ENCODE peak calls at places on chromosome 20, in ten cellular contexts. Y, H, Q, I, A, N, U, B, W and E are unnamed samples.

GRCh38 chr20:37526238-37526838 is 1.3 kb downstream of the BLCAP start:
- DNase-seq in Q (no peak), N (no peak), B (no peak), H (no peak), I (peak; percentile 33), A (no peak), U (peak; percentile 51), Y (no peak), W (peak; percentile 59), E (no peak)

GRCh38 chr20:62487-62886 is 25.0 kb upstream of the DEFB125 start:
- DNase-seq in H (no peak), N (no peak), B (no peak), Q (no peak), Y (no peak), U (no peak), W (no peak), I (no peak), A (no peak), E (no peak)

GRCh38 chr20:43915209-43916072 is 789 bp downstream of the TOX2 start:
- DNase-seq in I (peak; percentile 30), U (peak; percentile 53), W (peak; percentile 66), N (no peak), H (no peak), Q (no peak), A (no peak), Y (no peak), B (peak; percentile 31), E (no peak)

GRCh38 chr20:3964719-3965118 is 50.6 kb downstream of the RNF24 start:
- DNase-seq in I (no peak), A (no peak), N (no peak), B (no peak), Y (no peak), H (no peak), Q (no peak), U (no peak), W (no peak), E (no peak)

GRCh38 chr20:32596681-32597252 is 11.6 kb upstream of the NOL4L start:
- DNase-seq in A (no peak), Q (no peak), I (no peak), Y (no peak), W (no peak), N (no peak), U (no peak), H (no peak), B (no peak), E (no peak)

GRCh38 chr20:1301031-1301529 is 27.9 kb downstream of the SDCBP2 start:
- DNase-seq in I (no peak), N (no peak), H (no peak), B (no peak), Y (no peak), W (no peak), Q (no peak), U (peak; percentile 71), A (no peak), E (peak; percentile 20)

GRCh38 chr20:46588532-46589509 is 38.4 kb upstream of the OCSTAMP start:
- DNase-seq in W (no peak), Y (no peak), U (no peak), H (no peak), B (no peak), A (no peak), I (no peak), N (no peak), Q (peak; percentile 77), E (no peak)

GRCh38 chr20:17226410-17227198 is at the start of gene PCSK2:
- DNase-seq in Y (peak; percentile 24), H (no peak), I (peak; percentile 12), A (no peak), U (peak; percentile 55), Q (no peak), N (peak; percentile 65), B (peak; percentile 26), W (no peak), E (peak; percentile 16)

GRCh38 chr20:40835321-40835720 is 146.3 kb upstream of the MAFB start:
- DNase-seq in I (no peak), B (no peak), W (no peak), U (no peak), Q (no peak), Y (no peak), H (no peak), N (no peak), A (no peak), E (no peak)

GRCh38 chr20:325889-326644 is 715 bp downstream of the SOX12 start:
- DNase-seq in B (peak; percentile 66), H (peak; percentile 72), Y (peak; percentile 65), I (peak; percentile 58), W (peak; percentile 82), U (peak; percentile 69), Q (peak; percentile 49), N (peak; percentile 79), A (peak; percentile 73), E (no peak)

GRCh38 chr20:23152902-23153301 is 66.8 kb upstream of the CD93 start:
- DNase-seq in I (no peak), W (peak; percentile 63), N (no peak), Y (no peak), B (no peak), H (no peak), Q (no peak), U (no peak), A (peak; percentile 56), E (no peak)

GRCh38 chr20:8428988-8429387 is 296.9 kb downstream of the PLCB1 start:
- DNase-seq in Q (no peak), U (no peak), B (no peak), A (no peak), H (no peak), N (no peak), W (no peak), I (no peak), Y (no peak), E (no peak)

GRCh38 chr20:14918981-14919380 is 581.6 kb upstream of the FLRT3 start:
- DNase-seq in A (no peak), U (no peak), I (no peak), Q (no peak), W (no peak), H (no peak), Y (no peak), N (no peak), B (no peak), E (no peak)

GRCh38 chr20:59752101-59752586 is 147.8 kb downstream of the PHACTR3 start:
- DNase-seq in A (no peak), U (no peak), W (no peak), B (peak; percentile 71), Y (no peak), H (no peak), Q (peak; percentile 90), N (no peak), I (peak; percentile 64), E (no peak)

DNA sequence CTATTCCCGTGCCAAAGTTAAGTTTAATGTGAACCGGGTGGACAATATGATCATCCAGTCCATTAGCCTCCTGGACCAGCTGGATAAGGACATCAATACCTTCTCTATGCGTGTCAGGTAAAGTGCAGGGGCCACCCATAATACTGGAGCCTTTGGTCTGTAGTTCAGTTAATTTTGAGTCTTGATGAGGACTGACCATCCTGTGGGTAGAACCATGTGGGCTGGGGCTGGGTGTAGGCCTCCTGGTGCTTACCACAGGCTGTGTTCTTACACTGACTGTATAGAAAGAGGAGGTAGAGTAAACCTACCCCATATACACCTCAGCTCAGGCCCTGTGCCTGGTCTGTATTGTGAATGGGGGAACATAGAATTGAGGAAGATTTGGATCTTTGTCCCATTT is 2.4 kb downstream of the NOP56 start:
- DNase-seq in A (no peak), Y (no peak), W (peak; percentile 21), B (no peak), H (no peak), I (no peak), Q (no peak), U (no peak), N (no peak), E (no peak)
- H3K4me3 ChIP-seq in A (no peak overlapping the region), Y (no peak overlapping the region), W (no peak overlapping the region), B (no peak overlapping the region), H (no peak overlapping the region), I (no peak overlapping the region), Q (peak overlapping the region; percentile 86), U (no peak overlapping the region), N (no peak overlapping the region), E (no peak overlapping the region)

GRCh38 chr20:57526067-57526884 is 1.3 kb upstream of the CTCFL start:
- DNase-seq in B (no peak), U (no peak), A (no peak), Q (no peak), I (peak; percentile 39), N (no peak), H (no peak), W (no peak), Y (no peak), E (no peak)
- TF ChIP-seq CTCF in B (no peak), U (no peak), A (no peak), Q (no peak), I (no peak), N (no peak), H (no peak), W (no peak), Y (no peak), E (no peak)

DNA sequence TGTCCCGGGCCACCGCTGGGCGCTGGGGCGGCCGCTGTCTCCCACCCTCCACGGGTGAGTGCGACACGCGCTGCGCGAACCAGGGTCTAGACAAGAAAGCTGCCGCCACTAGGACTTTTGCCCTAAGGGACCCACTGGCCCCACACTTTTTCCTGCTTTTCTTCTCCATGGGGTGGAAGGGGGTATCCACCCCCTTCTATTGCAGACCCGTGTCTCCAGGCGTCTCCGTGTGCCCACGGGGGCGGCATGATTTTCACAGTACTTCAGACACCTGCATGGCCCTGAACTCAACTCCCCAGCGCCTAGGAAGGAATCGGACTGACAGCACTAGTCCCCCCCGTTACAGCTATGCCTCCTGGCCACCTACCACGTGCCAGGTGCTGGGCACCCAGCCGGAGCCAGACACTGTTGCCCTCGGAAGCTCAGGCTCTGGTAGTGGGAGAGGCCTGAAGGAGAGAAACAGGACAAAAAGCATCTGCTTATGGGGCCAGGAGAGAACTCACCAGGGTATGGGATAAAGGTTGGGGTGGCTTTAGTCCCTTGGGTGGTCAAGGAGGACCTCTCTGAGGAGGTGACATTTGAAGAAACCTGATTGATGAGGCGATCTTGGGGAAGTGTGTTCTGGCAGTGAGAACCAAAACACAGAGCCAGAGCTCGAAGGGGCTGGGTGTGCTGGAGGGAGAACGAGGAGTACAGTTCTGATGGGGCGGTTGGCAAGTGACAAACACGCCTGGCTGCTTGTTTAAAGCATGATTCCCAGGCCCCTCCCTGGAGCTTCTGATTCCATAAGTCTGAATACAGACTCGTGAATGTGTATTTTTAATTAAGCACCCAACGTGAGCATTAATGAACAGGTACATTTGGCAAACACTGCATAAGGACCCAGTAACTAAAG is 622 bp upstream of the NFATC2 start:
- DNase-seq in N (no peak), I (peak; percentile 13), Y (no peak), B (no peak), H (no peak), W (no peak), U (no peak), A (no peak), Q (no peak), E (no peak)
- H3K4me3 ChIP-seq in N (peak overlapping the region; percentile 38), I (no peak overlapping the region), Y (peak overlapping the region; percentile 75), B (peak overlapping the region; percentile 51), H (no peak overlapping the region), W (peak overlapping the region; percentile 54), U (no peak overlapping the region), A (peak overlapping the region; percentile 48), Q (peak overlapping the region; percentile 60), E (peak overlapping the region; percentile 23)

DNA sequence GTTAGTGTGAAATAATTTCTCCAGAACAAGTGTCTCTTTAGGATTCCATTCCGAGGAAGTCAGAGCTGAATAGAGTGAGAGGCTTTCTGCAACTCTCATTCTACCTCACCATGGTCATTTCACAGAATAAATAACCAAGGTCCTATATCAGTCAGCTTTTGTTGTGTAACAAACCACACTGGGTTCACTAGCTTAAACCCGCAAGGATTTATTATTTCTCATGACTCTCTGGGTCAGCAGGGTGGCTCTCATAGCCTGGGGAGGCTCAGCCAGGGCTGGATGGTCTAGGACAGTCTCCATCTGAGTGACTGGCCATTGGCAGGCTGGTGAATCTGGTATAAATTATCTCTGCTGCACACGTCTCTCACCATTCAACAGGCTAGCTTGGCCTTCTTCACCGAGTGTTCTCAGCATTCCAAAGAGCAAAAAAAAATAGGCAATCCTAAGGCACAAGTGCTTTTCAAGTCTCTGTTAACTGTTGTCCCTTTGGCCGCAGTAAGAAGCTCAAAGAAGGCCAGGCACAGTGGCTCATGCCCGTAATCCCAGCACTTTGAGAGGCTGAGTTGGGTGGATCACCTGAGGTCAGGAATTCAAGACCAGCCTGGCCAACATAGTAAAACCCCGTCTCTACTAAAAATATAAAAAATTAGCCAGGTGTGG is 39.7 kb downstream of the ISM1 start:
- DNase-seq in H (no peak), Q (no peak), B (no peak), U (no peak), W (no peak), N (no peak), I (no peak), Y (no peak), A (no peak), E (no peak)
- TF ChIP-seq CTCF in H (no peak), Q (no peak), B (no peak), U (no peak), W (no peak), N (no peak), I (no peak), Y (no peak), A (no peak), E (no peak)